ENCODE peak calls at places on chromosomes 2 and 18, in six cellular contexts. N is HepG2, Z is HCT116, R is K562, K is H1, C is GM12878. T is an unnamed sample.

GRCh38 chr2:5697554-5697953 is 5.4 kb downstream of the SOX11 start:
- DNase-seq in N (no peak), Z (no peak), R (no peak), K (no peak), C (no peak), T (no peak)

GRCh38 chr2:10481055-10481665 is 33.0 kb upstream of the ODC1 start:
- DNase-seq in N (peak; percentile 25), Z (no peak), R (no peak), K (no peak), C (no peak), T (no peak)

GRCh38 chr2:38274286-38275276 is 102.5 kb downstream of the ATL2 start:
- DNase-seq in N (peak; percentile 76), Z (peak; percentile 79), R (peak; percentile 49), K (no peak), C (peak; percentile 65), T (peak; percentile 71)

GRCh38 chr2:151269798-151270568 is 8.3 kb upstream of the RBM43 start:
- DNase-seq in N (no peak), Z (no peak), R (no peak), K (no peak), C (no peak), T (no peak)

GRCh38 chr2:143034292-143035074 is 94.7 kb upstream of the ARHGAP15 start:
- DNase-seq in N (peak; percentile 90), Z (peak; percentile 67), R (peak; percentile 67), K (no peak), C (peak; percentile 53), T (peak; percentile 51)

GRCh38 chr2:173075781-173076556 is at the start of gene MAP3K20:
- DNase-seq in N (peak; percentile 38), Z (no peak), R (peak; percentile 86), K (peak; percentile 77), C (peak; percentile 9), T (no peak)

GRCh38 chr2:60947056-60947455 is 65.7 kb downstream of the REL start:
- DNase-seq in N (no peak), Z (no peak), R (no peak), K (no peak), C (no peak), T (no peak)

GRCh38 chr2:231612199-231613053 is 19.8 kb downstream of the TEX44 start:
- DNase-seq in N (peak; percentile 80), Z (peak; percentile 88), R (peak; percentile 89), K (peak; percentile 95), C (peak; percentile 75), T (peak; percentile 73)

GRCh38 chr18:46110406-46110805 is 6.2 kb downstream of the HAUS1 start:
- DNase-seq in N (no peak), Z (no peak), R (no peak), K (no peak), C (no peak), T (no peak)

GRCh38 chr18:77207540-77207939 is 42.1 kb upstream of the GALR1 start:
- DNase-seq in N (peak; percentile 42), Z (peak; percentile 51), R (no peak), K (no peak), C (no peak), T (peak; percentile 30)

GRCh38 chr2:65482971-65483370 is 50.6 kb upstream of the SPRED2 start:
- DNase-seq in N (peak; percentile 80), Z (no peak), R (no peak), K (no peak), C (no peak), T (no peak)

GRCh38 chr18:13465476-13465875 is 246.9 kb downstream of the LDLRAD4 start:
- DNase-seq in N (no peak), Z (no peak), R (no peak), K (no peak), C (no peak), T (no peak)

GRCh38 chr2:240244543-240244942 is 104.1 kb upstream of the OTOS start:
- DNase-seq in N (no peak), Z (no peak), R (no peak), K (no peak), C (no peak), T (no peak)

GRCh38 chr2:241560181-241560882 is 1.8 kb downstream of the BOK start:
- DNase-seq in N (no peak), Z (no peak), R (no peak), K (no peak), C (no peak), T (no peak)
- H3K4me3 ChIP-seq in N (peak overlapping the region; percentile 85), Z (peak overlapping the region; percentile 67), R (no peak overlapping the region), K (no peak overlapping the region), C (no peak overlapping the region), T (no peak overlapping the region)

DNA sequence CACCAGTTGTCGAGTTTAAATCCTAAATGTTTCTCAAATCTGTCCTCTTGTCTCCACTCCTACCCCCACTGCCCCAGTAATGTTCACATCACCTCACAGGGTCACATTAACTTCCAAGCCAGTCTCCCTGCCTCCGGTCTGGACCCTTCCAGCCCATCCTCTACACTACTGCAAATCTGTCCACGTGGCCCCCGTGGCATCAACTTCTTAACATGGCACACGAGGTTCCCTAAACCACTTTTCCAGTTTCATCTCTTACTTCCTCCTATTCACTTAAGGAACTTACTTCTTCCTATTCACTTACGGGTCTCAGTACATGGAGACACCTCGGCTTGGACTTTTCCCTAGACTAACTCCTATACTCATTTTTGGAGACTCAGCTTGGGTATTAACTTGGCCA is 27.0 kb downstream of the MRPL33 start:
- DNase-seq in N (no peak), Z (no peak), R (no peak), K (no peak), C (no peak), T (no peak)
- H3K9ac ChIP-seq in N (no peak overlapping the region), Z (peak overlapping the region; percentile 31), R (no peak overlapping the region), K (no peak overlapping the region), C (no peak overlapping the region), T (no peak overlapping the region)

GRCh38 chr18:61606068-61606660 is 272.9 kb downstream of the CDH20 start:
- DNase-seq in N (no peak), Z (no peak), R (no peak), K (peak; percentile 56), C (no peak), T (no peak)
- TF ChIP-seq ZNF274 in N (no peak), Z (no peak), R (no peak), K (no peak), C (no peak), T (no peak)

GRCh38 chr2:187851955-187852624 is 297.9 kb upstream of the TFPI start:
- DNase-seq in N (no peak), Z (no peak), R (no peak), K (no peak), C (no peak), T (no peak)
- H3K4me3 ChIP-seq in N (no peak overlapping the region), Z (no peak overlapping the region), R (no peak overlapping the region), K (no peak overlapping the region), C (no peak overlapping the region), T (no peak overlapping the region)

GRCh38 chr18:28735731-28736130 is 558.8 kb upstream of the CDH2 start:
- DNase-seq in N (no peak), Z (no peak), R (no peak), K (no peak), C (no peak), T (no peak)
- H3K9ac ChIP-seq in N (no peak overlapping the region), Z (no peak overlapping the region), R (no peak overlapping the region), K (no peak overlapping the region), C (no peak overlapping the region), T (no peak overlapping the region)

GRCh38 chr18:48794251-48794970 is 156.4 kb downstream of the SMAD7 start:
- DNase-seq in N (no peak), Z (no peak), R (no peak), K (no peak), C (no peak), T (no peak)
- TF ChIP-seq ZNF274 in N (no peak), Z (no peak), R (no peak), K (no peak), C (no peak), T (no peak)

DNA sequence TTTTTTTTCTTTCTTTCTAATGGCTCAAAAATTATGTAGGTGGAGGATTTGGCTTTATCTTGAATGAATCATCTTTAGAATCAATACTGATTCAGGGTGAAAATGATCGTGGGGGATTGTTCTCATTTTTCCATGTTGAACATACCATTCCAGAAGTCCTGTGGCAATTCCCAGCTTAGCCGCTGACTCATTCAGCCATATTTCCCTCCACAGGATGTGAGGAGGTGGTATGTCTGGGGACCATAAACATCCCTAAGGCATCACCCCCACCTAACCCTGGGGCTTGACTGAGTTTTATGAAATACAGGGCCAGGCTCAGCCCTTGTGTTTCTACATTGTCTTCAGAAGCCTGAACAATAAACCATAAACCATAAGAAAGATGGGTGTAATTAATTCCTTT is 92.7 kb upstream of the FN1 start:
- DNase-seq in N (peak; percentile 64), Z (no peak), R (no peak), K (no peak), C (no peak), T (no peak)
- H3K4me3 ChIP-seq in N (no peak overlapping the region), Z (no peak overlapping the region), R (no peak overlapping the region), K (no peak overlapping the region), C (no peak overlapping the region), T (no peak overlapping the region)

GRCh38 chr2:24453379-24454073 is 37.5 kb upstream of the NCOA1 start:
- DNase-seq in N (no peak), Z (no peak), R (no peak), K (no peak), C (no peak), T (no peak)
- H3K9ac ChIP-seq in N (no peak overlapping the region), Z (no peak overlapping the region), R (no peak overlapping the region), K (no peak overlapping the region), C (no peak overlapping the region), T (no peak overlapping the region)

GRCh38 chr18:48163184-48164095 is 233.0 kb upstream of the SMAD2 start:
- DNase-seq in N (no peak), Z (no peak), R (no peak), K (no peak), C (no peak), T (no peak)

GRCh38 chr18:48161201-48161910 is 230.9 kb upstream of the SMAD2 start:
- DNase-seq in N (no peak), Z (no peak), R (peak; percentile 90), K (peak; percentile 87), C (no peak), T (no peak)

GRCh38 chr18:48160622-48161021 is 230.2 kb upstream of the SMAD2 start:
- DNase-seq in N (no peak), Z (no peak), R (no peak), K (no peak), C (no peak), T (no peak)

GRCh38 chr18:48164096-48164475 is 233.6 kb upstream of the SMAD2 start:
- DNase-seq in N (no peak), Z (no peak), R (no peak), K (no peak), C (no peak), T (no peak)

GRCh38 chr18:48161911-48162698 is 231.6 kb upstream of the SMAD2 start:
- DNase-seq in N (no peak), Z (no peak), R (no peak), K (no peak), C (no peak), T (no peak)
- TF ChIP-seq ZNF274 in N (no peak), Z (no peak), R (no peak), K (no peak), C (no peak), T (no peak)

T was measured in NT2/D1.